ENCODE peak calls at places on chromosomes 5 and 9, in ten cellular contexts. One of them, this sample, is unnamed.

GRCh38 chr9:35611230-35611797 is 6.3 kb downstream of the TESK1 start:
- DNase-seq in mesenchymal stem cell: peak
- DNase-seq in NCI-H460: peak
- DNase-seq in HTR-8/SVneo: peak
- DNase-seq in stimulated activated CD8-positive, alpha-beta memory T cell treated with anti-CD3 and anti-CD28 coated beads, Interleukin-7, amount 100 ng/mL, for 1 hour: peak
- DNase-seq in HS-5: no peak
- DNase-seq in WTC11: peak
- DNase-seq in amniotic stem cell: no peak
- DNase-seq in NCI-H82: peak
- DNase-seq in SW480: peak
- DNase-seq in this sample: peak

GRCh38 chr9:21336467-21336866 is 1.3 kb upstream of the KLHL9 start:
- DNase-seq in NCI-H460: no peak
- DNase-seq in amniotic stem cell: no peak
- DNase-seq in NCI-H82: peak
- DNase-seq in HS-5: no peak
- DNase-seq in mesenchymal stem cell: no peak
- DNase-seq in stimulated activated CD8-positive, alpha-beta memory T cell treated with anti-CD3 and anti-CD28 coated beads, Interleukin-7, amount 100 ng/mL, for 1 hour: no peak
- DNase-seq in SW480: no peak
- DNase-seq in HTR-8/SVneo: no peak
- DNase-seq in WTC11: no peak
- DNase-seq in this sample: no peak

GRCh38 chr5:119377066-119377465 is 21.2 kb downstream of the TNFAIP8 start:
- DNase-seq in HTR-8/SVneo: no peak
- DNase-seq in HS-5: no peak
- DNase-seq in NCI-H460: no peak
- DNase-seq in SW480: no peak
- DNase-seq in mesenchymal stem cell: no peak
- DNase-seq in WTC11: no peak
- DNase-seq in amniotic stem cell: no peak
- DNase-seq in stimulated activated CD8-positive, alpha-beta memory T cell treated with anti-CD3 and anti-CD28 coated beads, Interleukin-7, amount 100 ng/mL, for 1 hour: no peak
- DNase-seq in NCI-H82: no peak
- DNase-seq in this sample: no peak

GRCh38 chr5:124712724-124713305 is 33.6 kb downstream of the ZNF608 start:
- DNase-seq in NCI-H460: no peak
- DNase-seq in SW480: no peak
- DNase-seq in stimulated activated CD8-positive, alpha-beta memory T cell treated with anti-CD3 and anti-CD28 coated beads, Interleukin-7, amount 100 ng/mL, for 1 hour: no peak
- DNase-seq in amniotic stem cell: no peak
- DNase-seq in mesenchymal stem cell: no peak
- DNase-seq in HS-5: no peak
- DNase-seq in NCI-H82: no peak
- DNase-seq in HTR-8/SVneo: no peak
- DNase-seq in WTC11: no peak
- DNase-seq in this sample: no peak

GRCh38 chr9:96852676-96853075 is 1.6 kb downstream of the ZNF782 start:
- DNase-seq in WTC11: no peak
- DNase-seq in mesenchymal stem cell: no peak
- DNase-seq in stimulated activated CD8-positive, alpha-beta memory T cell treated with anti-CD3 and anti-CD28 coated beads, Interleukin-7, amount 100 ng/mL, for 1 hour: no peak
- DNase-seq in NCI-H82: no peak
- DNase-seq in NCI-H460: no peak
- DNase-seq in HTR-8/SVneo: no peak
- DNase-seq in amniotic stem cell: no peak
- DNase-seq in SW480: peak
- DNase-seq in HS-5: no peak
- DNase-seq in this sample: no peak

GRCh38 chr5:136137497-136138220 is 5.0 kb downstream of the SMAD5 start:
- DNase-seq in NCI-H460: no peak
- DNase-seq in SW480: no peak
- DNase-seq in NCI-H82: peak
- DNase-seq in WTC11: no peak
- DNase-seq in HS-5: no peak
- DNase-seq in mesenchymal stem cell: no peak
- DNase-seq in stimulated activated CD8-positive, alpha-beta memory T cell treated with anti-CD3 and anti-CD28 coated beads, Interleukin-7, amount 100 ng/mL, for 1 hour: no peak
- DNase-seq in HTR-8/SVneo: no peak
- DNase-seq in amniotic stem cell: no peak
- DNase-seq in this sample: no peak

GRCh38 chr9:96117398-96118060 is 184.4 kb downstream of the HSD17B3 start:
- DNase-seq in WTC11: no peak
- DNase-seq in mesenchymal stem cell: no peak
- DNase-seq in stimulated activated CD8-positive, alpha-beta memory T cell treated with anti-CD3 and anti-CD28 coated beads, Interleukin-7, amount 100 ng/mL, for 1 hour: no peak
- DNase-seq in HS-5: no peak
- DNase-seq in HTR-8/SVneo: no peak
- DNase-seq in amniotic stem cell: no peak
- DNase-seq in NCI-H460: no peak
- DNase-seq in SW480: no peak
- DNase-seq in NCI-H82: no peak
- DNase-seq in this sample: no peak

GRCh38 chr5:137190441-137190840 is 308.7 kb downstream of the SPOCK1 start:
- DNase-seq in SW480: no peak
- DNase-seq in NCI-H82: no peak
- DNase-seq in mesenchymal stem cell: no peak
- DNase-seq in amniotic stem cell: no peak
- DNase-seq in stimulated activated CD8-positive, alpha-beta memory T cell treated with anti-CD3 and anti-CD28 coated beads, Interleukin-7, amount 100 ng/mL, for 1 hour: no peak
- DNase-seq in HTR-8/SVneo: no peak
- DNase-seq in HS-5: peak
- DNase-seq in WTC11: no peak
- DNase-seq in NCI-H460: no peak
- DNase-seq in this sample: no peak

GRCh38 chr9:130478731-130479575 is 34.2 kb downstream of the ASS1 start:
- DNase-seq in HTR-8/SVneo: no peak
- DNase-seq in mesenchymal stem cell: no peak
- DNase-seq in SW480: no peak
- DNase-seq in NCI-H82: peak
- DNase-seq in HS-5: no peak
- DNase-seq in stimulated activated CD8-positive, alpha-beta memory T cell treated with anti-CD3 and anti-CD28 coated beads, Interleukin-7, amount 100 ng/mL, for 1 hour: no peak
- DNase-seq in WTC11: no peak
- DNase-seq in NCI-H460: no peak
- DNase-seq in amniotic stem cell: no peak
- DNase-seq in this sample: peak

GRCh38 chr9:103991001-103991400 is 103.1 kb upstream of the SMC2 start:
- DNase-seq in SW480: no peak
- DNase-seq in mesenchymal stem cell: no peak
- DNase-seq in WTC11: peak
- DNase-seq in amniotic stem cell: no peak
- DNase-seq in NCI-H460: no peak
- DNase-seq in NCI-H82: peak
- DNase-seq in HS-5: no peak
- DNase-seq in HTR-8/SVneo: no peak
- DNase-seq in stimulated activated CD8-positive, alpha-beta memory T cell treated with anti-CD3 and anti-CD28 coated beads, Interleukin-7, amount 100 ng/mL, for 1 hour: no peak
- DNase-seq in this sample: no peak

GRCh38 chr9:111458139-111459009 is 25.8 kb downstream of the ECPAS start:
- DNase-seq in NCI-H82: no peak
- DNase-seq in amniotic stem cell: no peak
- DNase-seq in mesenchymal stem cell: no peak
- DNase-seq in NCI-H460: no peak
- DNase-seq in HTR-8/SVneo: no peak
- DNase-seq in HS-5: no peak
- DNase-seq in stimulated activated CD8-positive, alpha-beta memory T cell treated with anti-CD3 and anti-CD28 coated beads, Interleukin-7, amount 100 ng/mL, for 1 hour: no peak
- DNase-seq in WTC11: no peak
- DNase-seq in SW480: no peak
- DNase-seq in this sample: no peak

GRCh38 chr5:131581710-131582109 is 53.3 kb downstream of the RAPGEF6 start:
- DNase-seq in WTC11: no peak
- DNase-seq in NCI-H460: no peak
- DNase-seq in NCI-H82: no peak
- DNase-seq in stimulated activated CD8-positive, alpha-beta memory T cell treated with anti-CD3 and anti-CD28 coated beads, Interleukin-7, amount 100 ng/mL, for 1 hour: no peak
- DNase-seq in mesenchymal stem cell: peak
- DNase-seq in SW480: no peak
- DNase-seq in amniotic stem cell: no peak
- DNase-seq in HS-5: no peak
- DNase-seq in HTR-8/SVneo: no peak
- DNase-seq in this sample: no peak

GRCh38 chr5:133052317-133053175 is 733 bp downstream of the HSPA4 start:
- DNase-seq in SW480: no peak
- DNase-seq in stimulated activated CD8-positive, alpha-beta memory T cell treated with anti-CD3 and anti-CD28 coated beads, Interleukin-7, amount 100 ng/mL, for 1 hour: peak
- DNase-seq in HTR-8/SVneo: peak
- DNase-seq in NCI-H82: peak
- DNase-seq in NCI-H460: peak
- DNase-seq in amniotic stem cell: peak
- DNase-seq in HS-5: no peak
- DNase-seq in mesenchymal stem cell: peak
- DNase-seq in WTC11: peak
- DNase-seq in this sample: peak

GRCh38 chr9:36078047-36078446 is 41.3 kb downstream of the RECK start:
- DNase-seq in HS-5: no peak
- DNase-seq in NCI-H82: no peak
- DNase-seq in NCI-H460: no peak
- DNase-seq in mesenchymal stem cell: no peak
- DNase-seq in WTC11: no peak
- DNase-seq in amniotic stem cell: no peak
- DNase-seq in HTR-8/SVneo: no peak
- DNase-seq in stimulated activated CD8-positive, alpha-beta memory T cell treated with anti-CD3 and anti-CD28 coated beads, Interleukin-7, amount 100 ng/mL, for 1 hour: no peak
- DNase-seq in SW480: no peak
- DNase-seq in this sample: no peak

GRCh38 chr9:77163889-77164288 is 13.4 kb upstream of the VPS13A start:
- DNase-seq in WTC11: no peak
- DNase-seq in amniotic stem cell: no peak
- DNase-seq in mesenchymal stem cell: peak
- DNase-seq in stimulated activated CD8-positive, alpha-beta memory T cell treated with anti-CD3 and anti-CD28 coated beads, Interleukin-7, amount 100 ng/mL, for 1 hour: no peak
- DNase-seq in NCI-H82: no peak
- DNase-seq in HS-5: no peak
- DNase-seq in HTR-8/SVneo: no peak
- DNase-seq in SW480: no peak
- DNase-seq in NCI-H460: no peak
- DNase-seq in this sample: no peak

GRCh38 chr9:83707518-83707767 is 315 bp downstream of the UBQLN1 start:
- DNase-seq in WTC11: no peak
- DNase-seq in NCI-H82: no peak
- DNase-seq in SW480: peak
- DNase-seq in stimulated activated CD8-positive, alpha-beta memory T cell treated with anti-CD3 and anti-CD28 coated beads, Interleukin-7, amount 100 ng/mL, for 1 hour: no peak
- DNase-seq in HTR-8/SVneo: peak
- DNase-seq in NCI-H460: peak
- DNase-seq in mesenchymal stem cell: peak
- DNase-seq in HS-5: peak
- DNase-seq in amniotic stem cell: peak
- DNase-seq in this sample: no peak

GRCh38 chr5:10655686-10656075 is 91.8 kb downstream of the ANKRD33B start:
- DNase-seq in HS-5: no peak
- DNase-seq in SW480: no peak
- DNase-seq in NCI-H460: no peak
- DNase-seq in amniotic stem cell: no peak
- DNase-seq in WTC11: no peak
- DNase-seq in NCI-H82: no peak
- DNase-seq in HTR-8/SVneo: no peak
- DNase-seq in mesenchymal stem cell: no peak
- DNase-seq in stimulated activated CD8-positive, alpha-beta memory T cell treated with anti-CD3 and anti-CD28 coated beads, Interleukin-7, amount 100 ng/mL, for 1 hour: no peak
- DNase-seq in this sample: no peak

GRCh38 chr5:165914462-165914861 is 2377.0 kb upstream of the WWC1 start:
- DNase-seq in stimulated activated CD8-positive, alpha-beta memory T cell treated with anti-CD3 and anti-CD28 coated beads, Interleukin-7, amount 100 ng/mL, for 1 hour: no peak
- DNase-seq in HS-5: no peak
- DNase-seq in SW480: no peak
- DNase-seq in NCI-H460: no peak
- DNase-seq in NCI-H82: no peak
- DNase-seq in mesenchymal stem cell: no peak
- DNase-seq in amniotic stem cell: no peak
- DNase-seq in HTR-8/SVneo: no peak
- DNase-seq in WTC11: no peak
- DNase-seq in this sample: no peak

GRCh38 chr9:124295097-124295794 is 37.5 kb downstream of the NEK6 start:
- DNase-seq in stimulated activated CD8-positive, alpha-beta memory T cell treated with anti-CD3 and anti-CD28 coated beads, Interleukin-7, amount 100 ng/mL, for 1 hour: no peak
- DNase-seq in amniotic stem cell: no peak
- DNase-seq in NCI-H82: no peak
- DNase-seq in mesenchymal stem cell: peak
- DNase-seq in HS-5: no peak
- DNase-seq in NCI-H460: no peak
- DNase-seq in SW480: no peak
- DNase-seq in HTR-8/SVneo: no peak
- DNase-seq in WTC11: no peak
- DNase-seq in this sample: no peak

GRCh38 chr5:98787131-98787719 is 13.8 kb downstream of the RGMB start:
- DNase-seq in stimulated activated CD8-positive, alpha-beta memory T cell treated with anti-CD3 and anti-CD28 coated beads, Interleukin-7, amount 100 ng/mL, for 1 hour: no peak
- DNase-seq in amniotic stem cell: no peak
- DNase-seq in SW480: no peak
- DNase-seq in HTR-8/SVneo: no peak
- DNase-seq in NCI-H460: no peak
- DNase-seq in WTC11: no peak
- DNase-seq in HS-5: no peak
- DNase-seq in NCI-H82: peak
- DNase-seq in mesenchymal stem cell: no peak
- DNase-seq in this sample: no peak

GRCh38 chr5:133015466-133015865 is 10.9 kb downstream of the ZCCHC10 start:
- DNase-seq in WTC11: no peak
- DNase-seq in HS-5: no peak
- DNase-seq in NCI-H460: no peak
- DNase-seq in stimulated activated CD8-positive, alpha-beta memory T cell treated with anti-CD3 and anti-CD28 coated beads, Interleukin-7, amount 100 ng/mL, for 1 hour: no peak
- DNase-seq in SW480: no peak
- DNase-seq in mesenchymal stem cell: no peak
- DNase-seq in NCI-H82: no peak
- DNase-seq in amniotic stem cell: no peak
- DNase-seq in HTR-8/SVneo: no peak
- DNase-seq in this sample: no peak

GRCh38 chr5:117623042-117623815 is 1048.6 kb upstream of the SEMA6A start:
- DNase-seq in amniotic stem cell: no peak
- DNase-seq in WTC11: no peak
- DNase-seq in stimulated activated CD8-positive, alpha-beta memory T cell treated with anti-CD3 and anti-CD28 coated beads, Interleukin-7, amount 100 ng/mL, for 1 hour: no peak
- DNase-seq in NCI-H82: no peak
- DNase-seq in NCI-H460: no peak
- DNase-seq in HTR-8/SVneo: no peak
- DNase-seq in mesenchymal stem cell: peak
- DNase-seq in HS-5: no peak
- DNase-seq in SW480: no peak
- DNase-seq in this sample: no peak

GRCh38 chr5:78328585-78329173 is 31.7 kb upstream of the SCAMP1 start:
- DNase-seq in stimulated activated CD8-positive, alpha-beta memory T cell treated with anti-CD3 and anti-CD28 coated beads, Interleukin-7, amount 100 ng/mL, for 1 hour: no peak
- DNase-seq in HTR-8/SVneo: no peak
- DNase-seq in WTC11: no peak
- DNase-seq in amniotic stem cell: no peak
- DNase-seq in NCI-H82: no peak
- DNase-seq in SW480: no peak
- DNase-seq in mesenchymal stem cell: peak
- DNase-seq in HS-5: no peak
- DNase-seq in NCI-H460: no peak
- DNase-seq in this sample: no peak

GRCh38 chr5:138981606-138982005 is 106.5 kb upstream of the LRRTM2 start:
- DNase-seq in SW480: no peak
- DNase-seq in WTC11: no peak
- DNase-seq in HS-5: no peak
- DNase-seq in mesenchymal stem cell: no peak
- DNase-seq in HTR-8/SVneo: no peak
- DNase-seq in stimulated activated CD8-positive, alpha-beta memory T cell treated with anti-CD3 and anti-CD28 coated beads, Interleukin-7, amount 100 ng/mL, for 1 hour: no peak
- DNase-seq in NCI-H460: no peak
- DNase-seq in amniotic stem cell: no peak
- DNase-seq in NCI-H82: no peak
- DNase-seq in this sample: no peak

GRCh38 chr9:89887286-89887685 is 282.5 kb downstream of the GADD45G start:
- DNase-seq in stimulated activated CD8-positive, alpha-beta memory T cell treated with anti-CD3 and anti-CD28 coated beads, Interleukin-7, amount 100 ng/mL, for 1 hour: no peak
- DNase-seq in SW480: no peak
- DNase-seq in amniotic stem cell: no peak
- DNase-seq in WTC11: no peak
- DNase-seq in HTR-8/SVneo: no peak
- DNase-seq in mesenchymal stem cell: no peak
- DNase-seq in NCI-H82: no peak
- DNase-seq in NCI-H460: no peak
- DNase-seq in HS-5: no peak
- DNase-seq in this sample: no peak